ENCODE peak calls at places on chromosome 21, in four cellular contexts. Z, N, L and Y are unnamed samples.

GRCh38 chr21:42171091-42172053 is 47.6 kb upstream of the ABCG1 start:
- DNase-seq in Z (no peak), N (peak), L (peak), Y (peak)

GRCh38 chr21:41186763-41187536 is 19.0 kb downstream of the BACE2 start:
- DNase-seq in Z (no peak), N (no peak), L (no peak), Y (no peak)

GRCh38 chr21:23968008-23968407 is 1639.3 kb downstream of the MRPL39 start:
- DNase-seq in Z (no peak), N (no peak), L (no peak), Y (no peak)

GRCh38 chr21:15682977-15683376 is 46.8 kb upstream of the USP25 start:
- DNase-seq in Z (peak), N (no peak), L (peak), Y (no peak)

GRCh38 chr21:40587786-40588353 is 259.1 kb downstream of the DSCAM start:
- DNase-seq in Z (no peak), N (no peak), L (no peak), Y (no peak)

GRCh38 chr21:31180256-31181088 is 142.2 kb upstream of the KRTAP19-8 start:
- DNase-seq in Z (peak), N (no peak), L (peak), Y (peak)

GRCh38 chr21:41359289-41359688 is 2.5 kb upstream of the MX2 start:
- DNase-seq in Z (no peak), N (no peak), L (no peak), Y (peak)

GRCh38 chr21:31198575-31198974 is 145.5 kb downstream of the TIAM1 start:
- DNase-seq in Z (peak), N (no peak), L (peak), Y (no peak)

GRCh38 chr21:38944903-38945302 is 139.2 kb downstream of the ETS2 start:
- DNase-seq in Z (no peak), N (no peak), L (no peak), Y (no peak)

GRCh38 chr21:15255359-15256157 is 190.8 kb upstream of the NRIP1 start:
- DNase-seq in Z (no peak), N (no peak), L (no peak), Y (no peak)

GRCh38 chr21:37210017-37210593 is 57.0 kb downstream of the VPS26C start:
- DNase-seq in Z (no peak), N (no peak), L (no peak), Y (peak)

GRCh38 chr21:38979271-38980196 is 173.8 kb downstream of the ETS2 start:
- DNase-seq in Z (peak), N (no peak), L (peak), Y (no peak)

GRCh38 chr21:30340714-30341573 is 3.5 kb upstream of the KRTAP27-1 start:
- DNase-seq in Z (peak), N (no peak), L (peak), Y (no peak)

GRCh38 chr21:38825901-38826300 is 20.2 kb downstream of the ETS2 start:
- DNase-seq in Z (no peak), N (no peak), L (peak), Y (no peak)

GRCh38 chr21:32921632-32922230 is 104.0 kb upstream of the OLIG2 start:
- DNase-seq in Z (peak), N (no peak), L (peak), Y (peak)

GRCh38 chr21:8992731-8993174 is 1528.6 kb upstream of the TPTE start:
- DNase-seq in Z (no peak), N (no peak), L (peak), Y (no peak)

GRCh38 chr21:36917487-36918158 is 48.8 kb downstream of the HLCS start:
- DNase-seq in Z (peak), N (no peak), L (peak), Y (peak)

GRCh38 chr21:42199488-42200463 is 19.2 kb upstream of the ABCG1 start:
- DNase-seq in Z (peak), N (no peak), L (peak), Y (peak)

GRCh38 chr21:17512245-17513213 is at the start of gene CXADR:
- DNase-seq in Z (peak), N (peak), L (no peak), Y (no peak)

GRCh38 chr21:17519965-17520364 is 7.1 kb downstream of the CXADR start:
- DNase-seq in Z (no peak), N (no peak), L (no peak), Y (no peak)

GRCh38 chr21:17519208-17519738 is 6.4 kb downstream of the CXADR start:
- DNase-seq in Z (no peak), N (no peak), L (no peak), Y (no peak)

GRCh38 chr21:17514124-17514481 is 1.3 kb downstream of the CXADR start:
- DNase-seq in Z (peak), N (no peak), L (peak), Y (no peak)
- TF ChIP-seq CTCF in Z (no peak), N (no peak), L (no peak), Y (no peak)

DNA sequence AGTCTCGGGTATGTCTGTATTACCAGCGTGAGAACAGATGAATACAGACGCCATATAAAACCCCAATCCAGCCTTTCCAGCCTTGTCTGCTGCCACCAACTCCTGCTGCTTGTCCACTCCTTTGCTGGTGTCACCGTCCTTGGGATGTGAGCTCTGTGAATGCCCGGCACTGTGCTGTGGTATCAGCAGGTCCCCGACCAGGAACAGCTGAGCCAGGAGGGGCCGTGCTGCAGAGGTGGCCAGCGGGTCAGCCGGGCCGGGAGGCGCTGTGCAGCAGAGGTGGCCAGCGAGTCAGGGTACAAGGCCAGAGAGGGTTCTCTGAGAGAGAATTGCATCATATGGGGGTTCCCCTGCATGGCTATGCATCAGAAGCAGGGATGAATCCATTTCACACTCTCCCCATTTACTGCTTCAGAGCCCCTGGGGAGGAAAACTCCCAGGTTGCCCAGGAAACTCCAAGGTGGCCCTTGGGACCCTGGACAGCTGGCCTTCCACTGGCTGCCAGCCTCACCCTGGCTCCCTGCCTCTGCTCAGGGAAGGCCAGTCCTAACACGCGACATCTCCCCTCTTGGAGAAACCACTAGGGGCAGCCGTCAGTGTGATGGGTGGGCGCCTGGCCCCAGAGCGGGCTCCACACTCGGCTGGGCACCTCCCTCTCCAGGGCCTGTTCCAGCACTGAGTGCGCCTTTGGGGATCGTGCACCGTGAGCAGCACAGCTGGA is 122.4 kb upstream of the COL6A1 start:
- DNase-seq in Z (no peak), N (no peak), L (no peak), Y (peak)
- TF ChIP-seq CTCF in Z (no peak), N (no peak), L (no peak), Y (no peak)

GRCh38 chr21:28193189-28193588 is 799.5 kb downstream of the LTN1 start:
- DNase-seq in Z (no peak), N (no peak), L (no peak), Y (no peak)
- TF ChIP-seq CTCF in Z (no peak), N (no peak), L (peak), Y (no peak)

GRCh38 chr21:43728467-43729390 is 9.8 kb downstream of the PDXK start:
- DNase-seq in Z (peak), N (peak), L (peak), Y (peak)
- TF ChIP-seq CTCF in Z (peak), N (peak), L (no peak), Y (peak)

DNA sequence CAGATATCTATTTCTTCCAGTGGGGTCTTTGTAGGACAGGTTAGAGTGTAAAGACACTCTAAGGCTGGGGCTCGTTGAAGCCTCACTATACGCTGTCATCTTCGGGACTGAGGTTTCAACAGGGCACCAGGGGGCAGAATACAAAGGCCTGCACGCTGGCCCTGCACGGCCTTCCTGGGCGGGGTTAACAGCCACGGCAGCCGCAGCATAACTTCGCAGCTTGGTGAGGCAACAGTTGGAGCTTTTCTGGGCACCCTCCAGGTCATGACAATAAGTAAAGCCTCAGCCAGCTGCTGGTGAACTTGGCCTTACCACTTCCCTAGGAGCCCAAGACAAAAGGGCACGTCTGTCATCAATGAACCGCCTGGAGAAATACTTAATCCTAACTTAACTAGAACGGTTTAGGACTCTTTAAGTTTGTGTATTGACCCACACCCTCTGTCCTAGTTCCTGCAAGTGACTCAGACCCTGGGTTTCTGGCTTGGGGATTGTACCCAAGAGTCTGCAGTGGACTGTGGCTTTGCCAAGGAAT is 2.3 kb upstream of the RUNX1 start:
- DNase-seq in Z (peak), N (peak), L (peak), Y (no peak)
- TF ChIP-seq CTCF in Z (peak), N (peak), L (peak), Y (peak)

GRCh38 chr21:25582164-25582563 is 25.1 kb downstream of the MRPL39 start:
- DNase-seq in Z (no peak), N (no peak), L (no peak), Y (no peak)

GRCh38 chr21:25579402-25580016 is 27.8 kb downstream of the MRPL39 start:
- DNase-seq in Z (no peak), N (no peak), L (no peak), Y (no peak)

GRCh38 chr21:25583370-25584133 is 23.7 kb downstream of the MRPL39 start:
- DNase-seq in Z (no peak), N (no peak), L (no peak), Y (no peak)

GRCh38 chr21:25584833-25585232 is 22.4 kb downstream of the MRPL39 start:
- DNase-seq in Z (no peak), N (no peak), L (no peak), Y (no peak)

DNA sequence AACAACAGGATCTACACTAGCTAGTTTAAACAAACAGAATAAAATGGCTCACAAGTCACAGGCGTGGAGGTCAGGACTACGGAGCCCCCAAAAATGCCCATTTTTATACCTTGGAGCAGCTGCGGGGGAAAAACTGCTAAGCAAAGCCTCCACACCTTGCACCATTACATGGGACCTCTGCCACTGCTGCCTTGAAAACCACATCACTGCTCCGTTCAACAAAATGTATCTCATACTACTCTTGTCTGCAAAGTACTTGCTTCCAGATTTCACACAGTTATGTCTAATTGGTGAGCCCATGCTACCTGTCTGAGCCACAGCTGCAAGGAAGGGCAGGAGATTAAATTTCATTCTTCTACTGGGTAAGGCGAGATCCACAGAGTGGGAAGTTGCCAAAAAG is 24.4 kb downstream of the MRPL39 start:
- DNase-seq in Z (no peak), N (no peak), L (no peak), Y (no peak)
- TF ChIP-seq CTCF in Z (no peak), N (no peak), L (no peak), Y (no peak)

GRCh38 chr21:17513214-17514123 is 626 bp downstream of the CXADR start:
- DNase-seq in Z (peak), N (no peak), L (peak), Y (no peak)
- TF ChIP-seq CTCF in Z (no peak), N (no peak), L (no peak), Y (no peak)

DNA sequence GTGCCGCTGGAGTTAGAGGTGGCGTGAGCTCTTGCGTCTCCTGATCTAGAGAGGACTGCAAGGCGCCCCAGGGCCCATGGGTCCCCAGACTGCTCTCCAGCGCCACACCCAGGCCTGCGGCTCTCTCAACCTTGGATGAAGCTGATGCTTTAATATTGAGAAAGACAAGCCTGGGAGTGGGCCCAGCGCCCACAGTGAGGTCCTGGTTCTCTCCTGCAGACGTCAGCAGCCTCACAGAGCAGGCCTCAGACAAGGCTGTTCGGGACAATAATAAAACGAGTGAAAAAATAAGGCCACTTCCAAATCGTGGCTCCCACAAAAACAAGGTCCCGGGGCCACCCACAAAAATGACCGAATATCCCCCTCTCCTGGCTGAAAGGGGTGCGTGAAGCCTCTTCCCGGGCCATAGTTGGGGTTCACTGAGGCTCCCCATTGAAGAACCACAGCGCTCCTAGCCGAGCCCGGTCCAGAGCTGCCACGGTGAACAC is 6.0 kb upstream of the DNMT3L start:
- DNase-seq in Z (no peak), N (no peak), L (no peak), Y (no peak)
- TF ChIP-seq CTCF in Z (no peak), N (peak), L (peak), Y (peak)

DNA sequence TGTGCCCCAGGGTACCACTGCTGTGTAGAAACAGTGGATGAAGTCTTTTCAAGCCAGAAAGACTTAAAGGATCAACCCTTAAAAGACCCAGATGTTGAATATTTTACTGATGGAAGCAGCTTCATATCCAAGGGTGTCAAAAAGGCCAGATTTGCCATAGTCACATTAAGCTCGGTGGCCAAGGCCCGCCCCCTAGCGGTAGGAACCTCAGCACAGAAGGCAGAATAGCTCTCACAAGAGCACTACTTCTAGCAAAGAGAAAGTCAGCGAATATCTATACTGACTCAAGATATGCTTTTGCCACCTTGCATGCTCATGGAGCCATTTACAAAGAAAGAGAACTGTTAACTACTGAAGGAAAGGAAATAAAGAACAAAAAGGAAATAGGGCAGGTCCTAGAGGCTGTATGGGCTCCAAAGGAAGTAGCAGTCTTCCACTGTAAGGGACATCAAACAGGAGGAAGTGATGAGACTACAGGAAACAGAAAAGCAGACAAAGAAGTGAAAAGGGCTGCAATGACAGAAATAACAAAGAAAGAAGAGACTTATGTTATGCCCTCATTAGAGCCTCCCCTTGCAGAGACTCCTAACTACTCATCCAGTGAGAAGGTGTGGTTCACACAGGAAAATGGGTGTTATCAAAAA is 90.5 kb downstream of the LIPI start:
- DNase-seq in Z (no peak), N (no peak), L (peak), Y (no peak)
- TF ChIP-seq CTCF in Z (peak), N (peak), L (peak), Y (no peak)

GRCh38 chr21:28633803-28634572 is 358.7 kb downstream of the LTN1 start:
- DNase-seq in Z (peak), N (peak), L (peak), Y (no peak)

GRCh38 chr21:28635541-28635940 is 357.1 kb downstream of the LTN1 start:
- DNase-seq in Z (no peak), N (no peak), L (peak), Y (no peak)

GRCh38 chr21:28639742-28640141 is 352.9 kb downstream of the LTN1 start:
- DNase-seq in Z (peak), N (no peak), L (peak), Y (no peak)

GRCh38 chr21:28640326-28640725 is 352.4 kb downstream of the LTN1 start:
- DNase-seq in Z (no peak), N (no peak), L (peak), Y (no peak)

GRCh38 chr21:28636988-28637691 is 355.5 kb downstream of the LTN1 start:
- DNase-seq in Z (peak), N (no peak), L (peak), Y (no peak)
- TF ChIP-seq CTCF in Z (no peak), N (no peak), L (no peak), Y (no peak)